ENCODE peak calls at places on chromosomes 3 and 15, in ten cellular contexts. X, C, K, Z, L, S, R, I, F and U are unnamed samples.
A peak's percentile ranks its signal among the peaks of the same experiment; 100 is the strongest.

GRCh38 chr3:46574881-46575576 is 8.9 kb upstream of the LRRC2 start:
- DNase-seq in I (no peak), Z (no peak), L (no peak), S (no peak), R (no peak), K (no peak), F (no peak), C (no peak), X (peak; percentile 33), U (no peak)

GRCh38 chr15:82870727-82871576 is 61.5 kb downstream of the WHAMM start:
- DNase-seq in C (no peak), S (no peak), I (no peak), X (no peak), L (no peak), K (no peak), F (no peak), Z (no peak), R (no peak), U (no peak)

GRCh38 chr3:128482857-128483656 is 9.9 kb downstream of the GATA2 start:
- DNase-seq in C (no peak), X (peak; percentile 71), S (peak; percentile 85), K (no peak), I (peak; percentile 90), R (peak; percentile 44), Z (peak; percentile 93), L (peak; percentile 84), F (no peak), U (no peak)

GRCh38 chr15:63572749-63573464 is 24.3 kb upstream of the FBXL22 start:
- DNase-seq in S (no peak), C (no peak), L (no peak), Z (no peak), R (no peak), I (no peak), K (no peak), F (no peak), X (no peak), U (no peak)

GRCh38 chr15:62391565-62392262 is 226.6 kb upstream of the C2CD4B start:
- DNase-seq in X (peak; percentile 68), C (no peak), L (peak; percentile 34), S (peak; percentile 62), K (peak; percentile 63), Z (peak; percentile 73), R (no peak), F (peak; percentile 64), I (peak; percentile 41), U (peak; percentile 20)

GRCh38 chr3:48899298-48899697 is 616 bp upstream of the SLC25A20 start:
- DNase-seq in S (no peak), R (no peak), Z (no peak), K (no peak), F (no peak), L (no peak), X (no peak), C (no peak), I (no peak), U (peak; percentile 56)

GRCh38 chr3:69740103-69741021 is 1.1 kb downstream of the MITF start:
- DNase-seq in L (no peak), C (no peak), S (no peak), Z (peak; percentile 24), I (peak; percentile 62), K (no peak), F (peak; percentile 70), R (no peak), X (peak; percentile 45), U (no peak)

GRCh38 chr3:17074559-17074958 is 189.8 kb downstream of the PLCL2 start:
- DNase-seq in X (no peak), I (no peak), L (no peak), C (no peak), F (no peak), Z (no peak), S (no peak), R (no peak), K (no peak), U (peak; percentile 57)

GRCh38 chr3:48696156-48696555 is 10.4 kb upstream of the NCKIPSD start:
- DNase-seq in X (no peak), C (no peak), L (no peak), I (no peak), R (no peak), K (no peak), F (no peak), Z (no peak), S (no peak), U (no peak)

GRCh38 chr3:177231237-177231636 is 34.0 kb upstream of the TBL1XR1 start:
- DNase-seq in I (no peak), F (no peak), S (no peak), C (no peak), Z (no peak), X (no peak), R (no peak), L (no peak), K (no peak), U (no peak)

GRCh38 chr3:186236357-186237020 is 125.5 kb downstream of the DGKG start:
- DNase-seq in C (no peak), S (peak; percentile 49), I (no peak), X (no peak), R (peak; percentile 41), F (no peak), Z (no peak), L (no peak), K (no peak), U (no peak)

GRCh38 chr3:186239321-186239720 is 122.7 kb downstream of the DGKG start:
- DNase-seq in L (no peak), C (no peak), K (no peak), F (no peak), S (peak; percentile 19), I (no peak), R (no peak), Z (peak; percentile 16), X (peak; percentile 76), U (no peak)

GRCh38 chr3:186237915-186238314 is 124.1 kb downstream of the DGKG start:
- DNase-seq in S (no peak), Z (no peak), K (no peak), C (no peak), X (no peak), I (no peak), F (no peak), L (no peak), R (no peak), U (no peak)

GRCh38 chr3:186235554-186235953 is 126.5 kb downstream of the DGKG start:
- DNase-seq in R (no peak), K (no peak), L (no peak), C (no peak), I (no peak), S (no peak), X (no peak), F (no peak), Z (no peak), U (no peak)
- H3K4me3 ChIP-seq in R (no peak overlapping the region), K (no peak overlapping the region), L (no peak overlapping the region), C (no peak overlapping the region), I (no peak overlapping the region), S (no peak overlapping the region), X (no peak overlapping the region), F (no peak overlapping the region), Z (no peak overlapping the region), U (no peak overlapping the region)

DNA sequence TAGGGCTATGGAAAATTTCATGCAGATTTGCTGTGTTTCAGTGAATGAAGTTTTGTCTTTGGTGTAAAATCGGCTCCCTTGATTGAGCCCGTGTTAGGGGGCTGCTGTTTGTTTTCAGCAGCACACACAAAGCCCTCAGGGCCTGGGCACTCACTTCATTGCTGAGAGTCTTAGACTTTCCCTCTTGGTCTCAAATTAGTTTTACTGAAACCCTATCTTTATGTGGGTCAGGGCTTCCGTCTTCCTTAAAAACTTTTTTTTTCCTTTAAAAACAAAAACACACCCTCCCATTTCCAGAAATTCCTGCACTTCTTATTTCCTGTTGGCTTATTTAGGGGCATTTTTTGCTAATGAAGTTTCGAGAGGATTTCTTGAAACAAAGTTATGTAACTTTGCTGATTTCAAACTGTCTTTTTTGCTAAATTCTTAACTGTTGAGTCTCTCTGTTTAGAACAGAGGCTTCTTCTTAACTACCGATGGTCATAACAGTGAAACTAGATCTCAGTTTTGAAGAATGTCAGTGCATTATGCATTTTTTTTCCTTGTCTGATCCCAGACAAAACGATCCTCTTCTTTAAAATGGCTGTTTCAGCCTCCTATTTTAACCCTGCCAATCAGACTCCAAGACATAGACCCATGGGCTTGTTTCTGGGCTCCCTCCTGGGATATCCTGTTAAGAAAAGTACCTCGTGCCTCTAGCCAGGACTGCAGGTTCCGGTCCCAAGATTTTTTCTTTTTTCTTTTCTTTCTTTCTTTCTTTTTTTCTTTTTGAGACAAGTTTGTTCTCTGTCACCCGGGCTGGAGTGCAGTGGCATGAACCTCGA is 23.3 kb downstream of the ANAPC13 start:
- DNase-seq in L (peak; percentile 91), Z (peak; percentile 86), K (no peak), C (no peak), X (peak; percentile 24), R (peak; percentile 29), F (no peak), I (no peak), S (peak; percentile 83), U (no peak)
- H3K27ac ChIP-seq in L (peak overlapping the region; percentile 96), Z (peak overlapping the region; percentile 100), K (peak overlapping the region; percentile 84), C (no peak overlapping the region), X (no peak overlapping the region), R (peak overlapping the region; percentile 82), F (peak overlapping the region; percentile 34), I (peak overlapping the region; percentile 85), S (peak overlapping the region; percentile 96), U (no peak overlapping the region)

DNA sequence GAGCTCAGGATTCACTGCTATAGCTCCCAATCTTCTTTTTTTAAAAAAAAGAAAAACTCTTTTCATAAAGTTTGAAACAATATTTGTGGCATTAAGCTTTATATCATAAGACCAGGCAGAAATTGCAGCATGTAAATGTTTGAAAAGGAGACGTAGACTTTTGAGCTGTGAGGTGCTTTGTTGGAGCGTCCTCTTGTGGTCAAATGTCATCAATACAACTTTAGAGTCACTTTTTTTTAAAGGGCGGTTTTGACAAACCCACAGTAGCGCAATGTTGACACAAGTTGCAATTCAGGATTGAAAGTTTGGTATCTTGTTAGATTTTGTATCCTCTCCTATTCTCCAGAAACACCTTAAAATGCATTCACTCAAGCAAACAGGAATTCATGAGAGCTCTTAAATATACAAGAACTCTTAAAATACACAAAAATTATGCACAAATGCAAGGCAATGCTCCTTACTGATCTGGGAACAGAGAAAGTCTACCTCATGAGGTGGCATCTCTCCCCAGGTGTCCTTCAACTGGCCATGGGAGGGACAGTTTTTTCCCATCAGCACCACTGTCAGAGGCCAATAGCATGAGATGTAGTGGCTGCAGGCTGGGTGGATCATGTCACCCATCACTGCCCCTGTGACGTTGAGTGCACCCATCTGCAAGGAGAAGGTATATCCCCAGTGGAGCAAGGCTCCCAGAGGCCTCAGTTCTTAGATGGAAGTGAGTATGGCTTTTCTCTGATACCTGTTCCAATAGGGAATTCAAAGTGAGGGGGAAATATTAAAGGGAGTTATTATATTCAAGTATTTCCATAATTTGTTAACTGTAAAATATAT is 70.7 kb downstream of the ANXA2 start:
- DNase-seq in K (no peak), I (no peak), C (no peak), L (peak; percentile 52), R (peak; percentile 58), F (peak; percentile 29), Z (peak; percentile 70), S (no peak), X (peak; percentile 68), U (peak; percentile 21)
- H3K4me3 ChIP-seq in K (no peak overlapping the region), I (no peak overlapping the region), C (no peak overlapping the region), L (no peak overlapping the region), R (no peak overlapping the region), F (no peak overlapping the region), Z (no peak overlapping the region), S (no peak overlapping the region), X (no peak overlapping the region), U (no peak overlapping the region)

DNA sequence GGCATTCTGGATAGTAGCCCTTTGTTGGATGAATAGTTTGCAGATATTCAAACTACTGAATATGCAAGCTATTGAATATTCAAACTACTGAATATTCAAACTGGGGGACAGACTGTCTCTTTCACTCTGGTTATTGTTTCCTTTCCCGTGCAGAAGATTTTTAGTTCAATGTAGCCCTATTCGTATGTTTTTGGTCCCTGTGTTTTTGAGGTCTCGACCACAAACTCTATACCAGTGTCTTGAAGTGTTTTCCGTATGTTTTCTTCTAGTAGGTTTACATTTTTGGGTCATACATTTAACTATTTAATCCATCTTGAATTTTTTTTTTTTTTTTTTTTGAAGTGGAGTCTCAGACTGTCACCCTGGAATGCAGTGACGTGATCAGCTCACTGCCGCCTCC is 39.5 kb downstream of the CCDC66 start:
- DNase-seq in L (no peak), K (no peak), R (no peak), C (no peak), X (no peak), F (no peak), Z (no peak), S (no peak), I (no peak), U (no peak)
- H3K27ac ChIP-seq in L (no peak overlapping the region), K (no peak overlapping the region), R (no peak overlapping the region), C (no peak overlapping the region), X (no peak overlapping the region), F (no peak overlapping the region), Z (no peak overlapping the region), S (no peak overlapping the region), I (no peak overlapping the region), U (no peak overlapping the region)